ENCODE peak calls at places on chromosomes 1 and 21, in seven cellular contexts. O is lower leg skin, P is endothelial cell, T is right atrium auricular region, S is brain microvascular endothelial cell, U is BE2C, G is mesothelial cell of epicardium. E is an unnamed sample.

GRCh38 chr1:116111196-116112021 is at the start of gene MAB21L3:
- DNase-seq in O (no peak), P (no peak), T (no peak), S (no peak), U (no peak), G (no peak), E (no peak)

GRCh38 chr1:208834346-208835081 is 590.3 kb upstream of the PLXNA2 start:
- DNase-seq in O (no peak), P (peak; percentile 4), T (no peak), S (peak; percentile 2), U (no peak), G (peak; percentile 47), E (no peak)

GRCh38 chr21:19565587-19565986 is 1162.0 kb upstream of the TMPRSS15 start:
- DNase-seq in O (no peak), P (no peak), T (no peak), S (no peak), U (no peak), G (no peak), E (no peak)

GRCh38 chr21:45253180-45253579 is 34.5 kb downstream of the POFUT2 start:
- DNase-seq in O (no peak), P (no peak), T (no peak), S (peak; percentile 40), U (peak; percentile 42), G (peak; percentile 31), E (no peak)

GRCh38 chr1:199545780-199546179 is 481.7 kb upstream of the NR5A2 start:
- DNase-seq in O (no peak), P (no peak), T (no peak), S (no peak), U (peak; percentile 48), G (no peak), E (no peak)

GRCh38 chr1:18539171-18539570 is 58.4 kb downstream of the KLHDC7A start:
- DNase-seq in O (no peak), P (no peak), T (peak; percentile 21), S (no peak), U (no peak), G (peak; percentile 37), E (peak; percentile 22)

GRCh38 chr1:91553196-91553595 is 52.5 kb downstream of the CDC7 start:
- DNase-seq in O (no peak), P (no peak), T (no peak), S (peak; percentile 30), U (no peak), G (no peak), E (no peak)

GRCh38 chr21:37119421-37120218 is 46.6 kb downstream of the TTC3 start:
- DNase-seq in O (no peak), P (peak; percentile 5), T (no peak), S (no peak), U (no peak), G (no peak), E (no peak)

GRCh38 chr1:72051538-72051937 is 230.8 kb downstream of the NEGR1 start:
- DNase-seq in O (no peak), P (no peak), T (no peak), S (no peak), U (no peak), G (no peak), E (no peak)

DNA sequence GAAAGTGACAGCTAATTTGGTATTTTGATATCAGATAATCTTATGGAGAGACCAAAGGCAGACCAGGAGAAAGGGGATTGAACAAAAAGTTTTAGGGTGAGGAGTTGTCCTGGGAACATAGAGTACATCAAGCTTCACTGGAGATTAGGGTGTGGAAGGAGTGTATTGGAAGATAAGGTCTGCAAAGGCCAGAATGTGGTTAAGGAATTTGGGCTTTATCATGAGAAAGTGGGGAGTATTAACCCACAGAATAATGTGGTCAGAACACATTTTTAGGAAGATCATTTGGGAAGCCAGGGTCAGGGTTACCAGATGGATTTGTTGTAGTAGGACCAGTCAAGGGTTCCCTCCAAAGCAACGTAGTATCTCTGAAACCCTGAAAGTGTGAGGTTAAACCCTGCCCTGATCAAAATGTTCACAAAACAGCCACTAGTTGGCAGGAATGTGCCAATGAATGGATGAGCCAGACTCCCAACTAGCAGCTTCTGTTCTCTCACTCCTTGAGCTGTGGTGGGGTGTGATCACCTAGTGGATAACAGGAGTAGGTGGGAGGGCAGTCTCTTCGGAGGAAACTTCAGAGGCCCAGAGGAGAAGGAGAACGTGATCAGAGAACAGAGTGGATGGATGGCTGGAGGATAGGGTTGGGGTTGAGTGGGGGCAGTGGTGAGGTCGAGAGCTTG is 35.8 kb downstream of the SLC2A1 start:
- DNase-seq in O (no peak), P (peak; percentile 56), T (no peak), S (peak; percentile 67), U (peak; percentile 48), G (no peak), E (no peak)
- TF ChIP-seq CTCF in O (no peak), P (peak; percentile 62), T (peak; percentile 57), S (peak; percentile 85), U (peak; percentile 73), G (peak; percentile 46), E (peak; percentile 76)

GRCh38 chr21:39374046-39374445 is 25.2 kb upstream of the HMGN1 start:
- DNase-seq in O (no peak), P (no peak), T (no peak), S (no peak), U (no peak), G (no peak), E (no peak)
- TF ChIP-seq CTCF in O (no peak), P (no peak), T (no peak), S (no peak), U (no peak), G (no peak), E (no peak)

GRCh38 chr1:211628446-211628845 is 47.0 kb downstream of the NEK2 start:
- DNase-seq in O (no peak), P (no peak), T (no peak), S (no peak), U (no peak), G (no peak), E (no peak)

GRCh38 chr1:211632117-211632807 is 43.2 kb downstream of the NEK2 start:
- DNase-seq in O (no peak), P (no peak), T (no peak), S (no peak), U (no peak), G (no peak), E (no peak)

GRCh38 chr1:211631168-211631567 is 44.3 kb downstream of the NEK2 start:
- DNase-seq in O (no peak), P (no peak), T (no peak), S (no peak), U (no peak), G (no peak), E (no peak)

GRCh38 chr1:211632808-211633522 is 42.5 kb downstream of the NEK2 start:
- DNase-seq in O (no peak), P (no peak), T (no peak), S (peak; percentile 78), U (no peak), G (no peak), E (no peak)

GRCh38 chr1:211630236-211631081 is 45.0 kb downstream of the NEK2 start:
- DNase-seq in O (no peak), P (no peak), T (no peak), S (peak; percentile 58), U (peak; percentile 88), G (no peak), E (no peak)
- TF ChIP-seq CTCF in O (no peak), P (no peak), T (no peak), S (peak; percentile 56), U (peak; percentile 64), G (no peak), E (no peak)

GRCh38 chr1:17119744-17120482 is 662 bp upstream of the PADI2 start:
- DNase-seq in O (no peak), P (no peak), T (no peak), S (no peak), U (peak; percentile 27), G (no peak), E (no peak)
- TF ChIP-seq CTCF in O (no peak), P (no peak), T (no peak), S (no peak), U (no peak), G (no peak), E (no peak)

DNA sequence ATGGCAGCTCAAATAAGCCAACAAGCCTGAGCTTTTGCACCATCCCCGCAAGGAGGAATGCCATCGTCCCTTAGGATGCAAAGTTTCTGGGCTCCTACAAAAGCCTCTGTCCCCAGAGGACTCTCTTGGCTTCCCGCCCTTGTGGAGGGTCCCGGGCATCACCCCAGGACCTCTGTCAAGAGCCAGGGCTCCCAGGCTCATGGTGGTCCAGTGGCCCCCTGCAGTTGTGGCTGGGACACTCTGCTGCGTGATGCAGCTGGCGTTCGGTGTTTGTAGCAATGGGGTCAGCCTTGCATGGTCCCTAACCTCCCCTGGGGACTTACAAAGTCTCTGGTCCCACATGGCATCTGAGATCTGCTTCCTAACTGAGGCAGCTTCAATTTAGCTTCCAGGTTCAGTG is 104.7 kb downstream of the RIPK4 start:
- DNase-seq in O (no peak), P (no peak), T (no peak), S (no peak), U (no peak), G (no peak), E (no peak)
- TF ChIP-seq CTCF in O (no peak), P (no peak), T (no peak), S (no peak), U (no peak), G (no peak), E (no peak)

DNA sequence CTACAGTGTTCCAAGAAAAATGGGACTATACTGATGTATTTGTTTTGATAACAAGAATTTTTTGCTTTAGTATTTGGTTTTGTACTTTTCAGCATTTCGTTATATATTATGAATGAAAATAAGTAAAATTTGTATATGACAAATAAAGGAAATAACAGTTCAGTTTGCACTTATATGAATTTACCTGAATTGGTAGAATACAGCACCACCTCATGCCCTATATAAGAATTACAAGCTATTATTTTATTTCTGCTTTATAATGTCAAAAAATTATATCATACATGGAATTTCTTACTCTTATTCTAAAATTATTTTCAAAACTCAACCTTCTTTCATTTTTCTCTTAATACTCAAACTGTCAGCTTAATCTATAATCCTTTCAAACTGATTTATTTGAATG is 14.6 kb downstream of the EFCAB7 start:
- DNase-seq in O (no peak), P (no peak), T (no peak), S (no peak), U (no peak), G (no peak), E (no peak)
- TF ChIP-seq CTCF in O (no peak), P (peak; percentile 60), T (no peak), S (peak; percentile 30), U (no peak), G (peak; percentile 60), E (peak; percentile 74)

E was measured in type B pancreatic cell.